ENCODE peak calls at places on chromosome 7, in seven cellular contexts. One of them, this sample, is unnamed.
A peak's percentile ranks its signal among the peaks of the same experiment; 100 is the strongest.

GRCh38 chr7:9302436-9302835 is 869.0 kb downstream of the NXPH1 start:
- DNase-seq in lower lobe of right lung: no peak
- DNase-seq in IMR-90: no peak
- DNase-seq in ascending aorta: no peak
- DNase-seq in heart left ventricle: no peak
- DNase-seq in CD4-positive, alpha-beta T cell: no peak
- DNase-seq in A549: no peak
- DNase-seq in this sample: no peak

GRCh38 chr7:154699421-154699820 is 303.5 kb downstream of the PAXIP1 start:
- DNase-seq in lower lobe of right lung: no peak
- DNase-seq in IMR-90: no peak
- DNase-seq in ascending aorta: no peak
- DNase-seq in heart left ventricle: no peak
- DNase-seq in CD4-positive, alpha-beta T cell: no peak
- DNase-seq in A549: no peak
- DNase-seq in this sample: no peak

GRCh38 chr7:22569586-22570321 is 69.8 kb upstream of the STEAP1B start:
- DNase-seq in lower lobe of right lung: peak; percentile 70
- DNase-seq in IMR-90: peak; percentile 68
- DNase-seq in ascending aorta: peak; percentile 65
- DNase-seq in heart left ventricle: no peak
- DNase-seq in CD4-positive, alpha-beta T cell: no peak
- DNase-seq in A549: no peak
- DNase-seq in this sample: no peak

GRCh38 chr7:155803418-155804376 is 8.6 kb downstream of the SHH start:
- DNase-seq in lower lobe of right lung: peak; percentile 91
- DNase-seq in IMR-90: no peak
- DNase-seq in ascending aorta: no peak
- DNase-seq in heart left ventricle: peak; percentile 61
- DNase-seq in CD4-positive, alpha-beta T cell: no peak
- DNase-seq in A549: no peak
- DNase-seq in this sample: no peak

GRCh38 chr7:22110227-22110839 is 164.6 kb upstream of the CDCA7L start:
- DNase-seq in lower lobe of right lung: no peak
- DNase-seq in IMR-90: peak; percentile 81
- DNase-seq in ascending aorta: peak; percentile 79
- DNase-seq in heart left ventricle: no peak
- DNase-seq in CD4-positive, alpha-beta T cell: peak; percentile 41
- DNase-seq in A549: peak; percentile 63
- DNase-seq in this sample: no peak

GRCh38 chr7:46776790-46777189 is 805.1 kb downstream of the TNS3 start:
- DNase-seq in lower lobe of right lung: no peak
- DNase-seq in IMR-90: peak; percentile 36
- DNase-seq in ascending aorta: no peak
- DNase-seq in heart left ventricle: no peak
- DNase-seq in CD4-positive, alpha-beta T cell: no peak
- DNase-seq in A549: no peak
- DNase-seq in this sample: no peak

GRCh38 chr7:92691578-92691977 is 101.4 kb upstream of the FAM133B start:
- DNase-seq in lower lobe of right lung: no peak
- DNase-seq in IMR-90: peak; percentile 76
- DNase-seq in ascending aorta: no peak
- DNase-seq in heart left ventricle: no peak
- DNase-seq in CD4-positive, alpha-beta T cell: no peak
- DNase-seq in A549: peak; percentile 38
- DNase-seq in this sample: no peak

GRCh38 chr7:20172736-20173334 is 44.3 kb downstream of the MACC1 start:
- DNase-seq in lower lobe of right lung: peak; percentile 48
- DNase-seq in IMR-90: peak; percentile 40
- DNase-seq in ascending aorta: peak; percentile 65
- DNase-seq in heart left ventricle: no peak
- DNase-seq in CD4-positive, alpha-beta T cell: no peak
- DNase-seq in A549: peak; percentile 61
- DNase-seq in this sample: no peak

GRCh38 chr7:71716741-71717140 is 584.8 kb downstream of the GALNT17 start:
- DNase-seq in lower lobe of right lung: no peak
- DNase-seq in IMR-90: no peak
- DNase-seq in ascending aorta: no peak
- DNase-seq in heart left ventricle: no peak
- DNase-seq in CD4-positive, alpha-beta T cell: no peak
- DNase-seq in A549: no peak
- DNase-seq in this sample: no peak
- H3K27ac ChIP-seq in lower lobe of right lung: no peak overlapping the region
- H3K27ac ChIP-seq in IMR-90: no peak overlapping the region
- H3K27ac ChIP-seq in ascending aorta: no peak overlapping the region
- H3K27ac ChIP-seq in heart left ventricle: no peak overlapping the region
- H3K27ac ChIP-seq in CD4-positive, alpha-beta T cell: no peak overlapping the region
- H3K27ac ChIP-seq in A549: no peak overlapping the region
- H3K27ac ChIP-seq in this sample: no peak overlapping the region

GRCh38 chr7:134835463-134835823 is 56.0 kb downstream of the CALD1 start:
- DNase-seq in lower lobe of right lung: no peak
- DNase-seq in IMR-90: no peak
- DNase-seq in ascending aorta: no peak
- DNase-seq in heart left ventricle: no peak
- DNase-seq in CD4-positive, alpha-beta T cell: no peak
- DNase-seq in A549: no peak
- DNase-seq in this sample: no peak
- H3K27ac ChIP-seq in lower lobe of right lung: no peak overlapping the region
- H3K27ac ChIP-seq in IMR-90: no peak overlapping the region
- H3K27ac ChIP-seq in ascending aorta: peak overlapping the region; percentile 89
- H3K27ac ChIP-seq in heart left ventricle: peak overlapping the region; percentile 86
- H3K27ac ChIP-seq in CD4-positive, alpha-beta T cell: no peak overlapping the region
- H3K27ac ChIP-seq in A549: no peak overlapping the region
- H3K27ac ChIP-seq in this sample: no peak overlapping the region

GRCh38 chr7:1053816-1054370 is 9.5 kb downstream of the GPR146 start:
- DNase-seq in lower lobe of right lung: no peak
- DNase-seq in IMR-90: no peak
- DNase-seq in ascending aorta: no peak
- DNase-seq in heart left ventricle: no peak
- DNase-seq in CD4-positive, alpha-beta T cell: no peak
- DNase-seq in A549: no peak
- DNase-seq in this sample: no peak

GRCh38 chr7:1053002-1053411 is 8.7 kb downstream of the GPR146 start:
- DNase-seq in lower lobe of right lung: no peak
- DNase-seq in IMR-90: no peak
- DNase-seq in ascending aorta: no peak
- DNase-seq in heart left ventricle: peak; percentile 76
- DNase-seq in CD4-positive, alpha-beta T cell: no peak
- DNase-seq in A549: no peak
- DNase-seq in this sample: no peak

GRCh38 chr7:1050956-1051690 is 6.8 kb downstream of the GPR146 start:
- DNase-seq in lower lobe of right lung: peak; percentile 43
- DNase-seq in IMR-90: no peak
- DNase-seq in ascending aorta: no peak
- DNase-seq in heart left ventricle: no peak
- DNase-seq in CD4-positive, alpha-beta T cell: no peak
- DNase-seq in A549: no peak
- DNase-seq in this sample: no peak

GRCh38 chr7:1050254-1050906 is 6.0 kb downstream of the GPR146 start:
- DNase-seq in lower lobe of right lung: peak; percentile 37
- DNase-seq in IMR-90: no peak
- DNase-seq in ascending aorta: no peak
- DNase-seq in heart left ventricle: peak; percentile 63
- DNase-seq in CD4-positive, alpha-beta T cell: no peak
- DNase-seq in A549: no peak
- DNase-seq in this sample: no peak

GRCh38 chr7:1052031-1052818 is 7.9 kb downstream of the GPR146 start:
- DNase-seq in lower lobe of right lung: peak; percentile 43
- DNase-seq in IMR-90: no peak
- DNase-seq in ascending aorta: no peak
- DNase-seq in heart left ventricle: peak; percentile 71
- DNase-seq in CD4-positive, alpha-beta T cell: no peak
- DNase-seq in A549: no peak
- DNase-seq in this sample: no peak
- H3K27ac ChIP-seq in lower lobe of right lung: peak overlapping the region; percentile 88
- H3K27ac ChIP-seq in IMR-90: no peak overlapping the region
- H3K27ac ChIP-seq in ascending aorta: peak overlapping the region; percentile 76
- H3K27ac ChIP-seq in heart left ventricle: peak overlapping the region; percentile 89
- H3K27ac ChIP-seq in CD4-positive, alpha-beta T cell: no peak overlapping the region
- H3K27ac ChIP-seq in A549: no peak overlapping the region
- H3K27ac ChIP-seq in this sample: no peak overlapping the region

DNA sequence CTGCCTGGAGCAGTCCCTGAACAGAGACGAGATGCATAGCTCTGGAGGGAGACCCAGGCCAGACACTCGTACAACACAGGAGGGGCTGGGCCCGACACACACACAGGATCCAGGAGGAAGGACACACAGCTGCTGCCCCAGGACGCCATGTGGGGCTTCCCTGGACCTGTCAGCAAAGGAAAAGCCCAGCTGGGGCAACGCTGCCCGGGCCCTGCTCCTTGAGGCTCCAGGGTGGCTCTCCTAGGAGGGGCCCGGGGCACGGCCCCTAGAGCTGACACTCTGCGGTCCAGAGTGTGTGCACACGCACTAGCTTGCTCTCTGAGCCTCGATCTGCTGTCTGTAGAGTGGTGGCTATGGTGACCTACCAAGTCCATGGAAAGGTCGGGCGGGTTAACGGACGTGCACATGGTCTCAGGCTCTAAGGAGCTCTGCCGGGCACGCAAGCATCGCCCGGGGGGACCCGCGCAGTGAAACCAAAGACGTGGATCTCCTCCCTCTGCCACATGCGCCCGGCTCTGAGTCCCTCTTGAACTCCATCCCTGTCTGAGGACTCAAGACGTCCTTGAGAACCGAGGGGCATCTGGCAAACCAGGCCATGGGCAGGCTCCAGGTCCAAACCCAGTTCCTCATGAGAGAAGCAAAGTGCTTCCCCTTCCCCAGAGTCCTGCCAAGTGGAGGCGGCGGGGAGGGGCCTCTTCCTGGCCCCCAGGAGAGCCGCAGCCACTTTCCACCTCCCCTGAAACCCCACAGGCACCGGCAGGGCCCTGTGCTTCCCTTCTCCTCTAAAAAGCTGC is 279.0 kb downstream of the ELFN1 start:
- DNase-seq in lower lobe of right lung: peak; percentile 37
- DNase-seq in IMR-90: no peak
- DNase-seq in ascending aorta: no peak
- DNase-seq in heart left ventricle: peak; percentile 42
- DNase-seq in CD4-positive, alpha-beta T cell: no peak
- DNase-seq in A549: no peak
- DNase-seq in this sample: no peak
- H3K27ac ChIP-seq in lower lobe of right lung: no peak overlapping the region
- H3K27ac ChIP-seq in IMR-90: no peak overlapping the region
- H3K27ac ChIP-seq in ascending aorta: no peak overlapping the region
- H3K27ac ChIP-seq in heart left ventricle: no peak overlapping the region
- H3K27ac ChIP-seq in CD4-positive, alpha-beta T cell: no peak overlapping the region
- H3K27ac ChIP-seq in A549: no peak overlapping the region
- H3K27ac ChIP-seq in this sample: no peak overlapping the region

GRCh38 chr7:77395543-77395942 is 20.6 kb downstream of the GSAP start:
- DNase-seq in lower lobe of right lung: no peak
- DNase-seq in IMR-90: no peak
- DNase-seq in ascending aorta: no peak
- DNase-seq in heart left ventricle: no peak
- DNase-seq in CD4-positive, alpha-beta T cell: no peak
- DNase-seq in A549: no peak
- DNase-seq in this sample: no peak

GRCh38 chr7:77391230-77391629 is 24.9 kb downstream of the GSAP start:
- DNase-seq in lower lobe of right lung: no peak
- DNase-seq in IMR-90: no peak
- DNase-seq in ascending aorta: no peak
- DNase-seq in heart left ventricle: no peak
- DNase-seq in CD4-positive, alpha-beta T cell: no peak
- DNase-seq in A549: no peak
- DNase-seq in this sample: no peak

GRCh38 chr7:77396894-77397547 is 19.1 kb downstream of the GSAP start:
- DNase-seq in lower lobe of right lung: no peak
- DNase-seq in IMR-90: no peak
- DNase-seq in ascending aorta: no peak
- DNase-seq in heart left ventricle: no peak
- DNase-seq in CD4-positive, alpha-beta T cell: no peak
- DNase-seq in A549: no peak
- DNase-seq in this sample: no peak

GRCh38 chr7:77393261-77393660 is 22.9 kb downstream of the GSAP start:
- DNase-seq in lower lobe of right lung: no peak
- DNase-seq in IMR-90: peak; percentile 66
- DNase-seq in ascending aorta: no peak
- DNase-seq in heart left ventricle: no peak
- DNase-seq in CD4-positive, alpha-beta T cell: no peak
- DNase-seq in A549: no peak
- DNase-seq in this sample: peak; percentile 100

GRCh38 chr7:77393954-77394353 is 22.2 kb downstream of the GSAP start:
- DNase-seq in lower lobe of right lung: no peak
- DNase-seq in IMR-90: no peak
- DNase-seq in ascending aorta: no peak
- DNase-seq in heart left ventricle: no peak
- DNase-seq in CD4-positive, alpha-beta T cell: no peak
- DNase-seq in A549: no peak
- DNase-seq in this sample: no peak
- H3K27ac ChIP-seq in lower lobe of right lung: no peak overlapping the region
- H3K27ac ChIP-seq in IMR-90: no peak overlapping the region
- H3K27ac ChIP-seq in ascending aorta: no peak overlapping the region
- H3K27ac ChIP-seq in heart left ventricle: no peak overlapping the region
- H3K27ac ChIP-seq in CD4-positive, alpha-beta T cell: no peak overlapping the region
- H3K27ac ChIP-seq in A549: no peak overlapping the region
- H3K27ac ChIP-seq in this sample: peak overlapping the region; percentile 99

GRCh38 chr7:38171558-38172403 is 6.3 kb upstream of the STARD3NL start:
- DNase-seq in lower lobe of right lung: no peak
- DNase-seq in IMR-90: no peak
- DNase-seq in ascending aorta: no peak
- DNase-seq in heart left ventricle: no peak
- DNase-seq in CD4-positive, alpha-beta T cell: no peak
- DNase-seq in A549: no peak
- DNase-seq in this sample: no peak

GRCh38 chr7:38169862-38170261 is 8.2 kb upstream of the STARD3NL start:
- DNase-seq in lower lobe of right lung: no peak
- DNase-seq in IMR-90: peak; percentile 77
- DNase-seq in ascending aorta: peak; percentile 68
- DNase-seq in heart left ventricle: peak; percentile 45
- DNase-seq in CD4-positive, alpha-beta T cell: no peak
- DNase-seq in A549: peak; percentile 9
- DNase-seq in this sample: peak; percentile 55
- H3K27ac ChIP-seq in lower lobe of right lung: no peak overlapping the region
- H3K27ac ChIP-seq in IMR-90: peak overlapping the region; percentile 21
- H3K27ac ChIP-seq in ascending aorta: no peak overlapping the region
- H3K27ac ChIP-seq in heart left ventricle: no peak overlapping the region
- H3K27ac ChIP-seq in CD4-positive, alpha-beta T cell: no peak overlapping the region
- H3K27ac ChIP-seq in A549: no peak overlapping the region
- H3K27ac ChIP-seq in this sample: no peak overlapping the region

GRCh38 chr7:28083998-28084985 is 96.3 kb downstream of the JAZF1 start:
- DNase-seq in lower lobe of right lung: no peak
- DNase-seq in IMR-90: no peak
- DNase-seq in ascending aorta: no peak
- DNase-seq in heart left ventricle: no peak
- DNase-seq in CD4-positive, alpha-beta T cell: no peak
- DNase-seq in A549: no peak
- DNase-seq in this sample: no peak
- H3K27ac ChIP-seq in lower lobe of right lung: peak overlapping the region; percentile 54
- H3K27ac ChIP-seq in IMR-90: no peak overlapping the region
- H3K27ac ChIP-seq in ascending aorta: peak overlapping the region; percentile 58
- H3K27ac ChIP-seq in heart left ventricle: no peak overlapping the region
- H3K27ac ChIP-seq in CD4-positive, alpha-beta T cell: no peak overlapping the region
- H3K27ac ChIP-seq in A549: peak overlapping the region; percentile 64
- H3K27ac ChIP-seq in this sample: no peak overlapping the region

GRCh38 chr7:42753917-42754363 is 157.9 kb downstream of the C7orf25 start:
- DNase-seq in lower lobe of right lung: no peak
- DNase-seq in IMR-90: no peak
- DNase-seq in ascending aorta: no peak
- DNase-seq in heart left ventricle: no peak
- DNase-seq in CD4-positive, alpha-beta T cell: no peak
- DNase-seq in A549: no peak
- DNase-seq in this sample: no peak
- H3K27ac ChIP-seq in lower lobe of right lung: no peak overlapping the region
- H3K27ac ChIP-seq in IMR-90: no peak overlapping the region
- H3K27ac ChIP-seq in ascending aorta: no peak overlapping the region
- H3K27ac ChIP-seq in heart left ventricle: peak overlapping the region; percentile 22
- H3K27ac ChIP-seq in CD4-positive, alpha-beta T cell: no peak overlapping the region
- H3K27ac ChIP-seq in A549: no peak overlapping the region
- H3K27ac ChIP-seq in this sample: no peak overlapping the region

This sample was measured in epithelial cell of prostate.